ENCODE peak calls at places on chromosomes 4 and X, in seven cellular contexts. E, P, Y, J, X, F and C are unnamed samples.

GRCh38 chrX:40151211-40152172 is 53.7 kb upstream of the BCOR start:
- DNase-seq in J (no peak), X (no peak), Y (peak; percentile 72), E (no peak), P (peak; percentile 69), F (peak; percentile 65), C (no peak)

GRCh38 chrX:1480082-1480785 is 27.5 kb upstream of the ASMTL start:
- DNase-seq in Y (no peak), P (no peak), X (no peak), F (no peak), E (no peak), J (no peak), C (no peak)

GRCh38 chr4:5755161-5755560 is 44.2 kb downstream of the EVC start:
- DNase-seq in P (no peak), X (no peak), Y (no peak), J (no peak), E (no peak), F (no peak), C (no peak)

GRCh38 chrX:131816551-131817136 is 206.5 kb upstream of the STK26 start:
- DNase-seq in J (peak; percentile 65), E (peak; percentile 46), F (peak; percentile 74), X (peak; percentile 74), Y (no peak), P (no peak), C (peak; percentile 78)

GRCh38 chr4:103934178-103934789 is 214.5 kb upstream of the TACR3 start:
- DNase-seq in E (no peak), P (peak; percentile 47), F (no peak), Y (peak; percentile 72), X (no peak), J (peak; percentile 16), C (no peak)

GRCh38 chr4:23782778-23783455 is 106.9 kb downstream of the PPARGC1A start:
- DNase-seq in X (no peak), E (no peak), J (no peak), P (peak; percentile 36), F (no peak), Y (no peak), C (no peak)

GRCh38 chr4:87014284-87014782 is 79.5 kb downstream of the AFF1 start:
- DNase-seq in Y (no peak), P (no peak), F (no peak), E (no peak), J (no peak), X (no peak), C (no peak)

GRCh38 chrX:68439341-68439740 is 6.0 kb upstream of the OPHN1 start:
- DNase-seq in F (no peak), P (no peak), X (no peak), J (no peak), E (no peak), Y (no peak), C (no peak)

GRCh38 chrX:9114245-9114644 is 80.3 kb upstream of the FAM9B start:
- DNase-seq in F (no peak), J (no peak), X (no peak), E (no peak), Y (no peak), P (no peak), C (no peak)

GRCh38 chrX:67543818-67544217 is at the start of gene AR:
- DNase-seq in J (peak; percentile 47), P (peak; percentile 79), E (no peak), X (peak; percentile 58), F (peak; percentile 75), Y (peak; percentile 84), C (no peak)

GRCh38 chrX:41472231-41472815 is 25.2 kb downstream of the NYX start:
- DNase-seq in E (no peak), X (no peak), Y (no peak), F (no peak), J (no peak), P (no peak), C (no peak)

GRCh38 chr4:152500798-152501434 is 35.0 kb downstream of the FBXW7 start:
- DNase-seq in E (peak; percentile 41), F (no peak), J (peak; percentile 82), X (no peak), Y (peak; percentile 89), P (peak; percentile 87), C (peak; percentile 75)

GRCh38 chr4:8305851-8306361 is 36.4 kb downstream of the HTRA3 start:
- DNase-seq in J (no peak), Y (no peak), X (peak; percentile 19), P (no peak), F (peak; percentile 67), E (no peak), C (no peak)

GRCh38 chr4:61149278-61149677 is 50.8 kb upstream of the ADGRL3 start:
- DNase-seq in P (peak; percentile 90), F (no peak), Y (no peak), X (no peak), J (peak; percentile 67), E (no peak), C (no peak)

GRCh38 chr4:8222609-8223391 is 23.7 kb downstream of the SH3TC1 start:
- DNase-seq in Y (no peak), E (no peak), X (no peak), F (no peak), J (no peak), P (no peak), C (no peak)

GRCh38 chrX:44020693-44021092 is 47.5 kb upstream of the NDP start:
- DNase-seq in P (peak; percentile 36), F (no peak), J (no peak), E (no peak), X (no peak), Y (no peak), C (no peak)

GRCh38 chr4:3521621-3522325 is 10.4 kb downstream of the LRPAP1 start:
- DNase-seq in P (no peak), E (no peak), F (no peak), X (peak; percentile 16), Y (no peak), J (no peak), C (no peak)

GRCh38 chr4:185213341-185213740 is 3.9 kb downstream of the SNX25 start:
- DNase-seq in P (no peak), F (no peak), Y (no peak), X (no peak), E (no peak), J (no peak), C (no peak)

GRCh38 chr4:185211035-185211434 is 1.6 kb downstream of the SNX25 start:
- DNase-seq in E (no peak), F (no peak), J (no peak), X (no peak), Y (peak; percentile 30), P (peak; percentile 35), C (no peak)

GRCh38 chr4:185212566-185212965 is 3.2 kb downstream of the SNX25 start:
- DNase-seq in E (no peak), J (no peak), Y (no peak), X (no peak), F (no peak), P (no peak), C (no peak)

GRCh38 chr4:185210102-185210981 is 944 bp downstream of the SNX25 start:
- DNase-seq in E (peak; percentile 8), J (peak; percentile 48), F (peak; percentile 70), X (peak; percentile 22), P (peak; percentile 71), Y (peak; percentile 75), C (peak; percentile 57)

DNA sequence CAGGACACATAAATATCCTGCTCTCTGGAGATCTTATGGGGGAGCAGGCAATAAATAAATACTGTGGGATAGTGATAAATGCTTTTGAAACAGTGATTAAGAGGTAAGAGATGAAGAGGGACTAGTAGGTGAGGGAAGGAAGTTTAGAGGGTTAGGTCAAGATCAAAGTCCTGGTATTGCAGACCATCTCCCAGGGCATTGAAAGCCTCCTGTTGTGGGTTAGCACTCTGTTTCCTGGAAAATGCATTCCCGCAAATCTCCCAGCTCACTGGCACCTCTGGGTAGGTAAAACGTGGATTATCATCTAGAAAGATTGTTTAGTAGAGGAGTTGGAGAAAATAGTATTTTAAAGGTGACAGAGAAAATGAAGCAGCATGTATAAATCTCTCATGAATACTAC is 2.2 kb downstream of the SNX25 start:
- DNase-seq in J (no peak), X (no peak), E (no peak), F (no peak), Y (no peak), P (no peak), C (no peak)
- H3K4me3 ChIP-seq in J (peak overlapping the region; percentile 96), X (no peak overlapping the region), E (no peak overlapping the region), F (no peak overlapping the region), Y (peak overlapping the region; percentile 90), P (no peak overlapping the region), C (peak overlapping the region; percentile 69)

DNA sequence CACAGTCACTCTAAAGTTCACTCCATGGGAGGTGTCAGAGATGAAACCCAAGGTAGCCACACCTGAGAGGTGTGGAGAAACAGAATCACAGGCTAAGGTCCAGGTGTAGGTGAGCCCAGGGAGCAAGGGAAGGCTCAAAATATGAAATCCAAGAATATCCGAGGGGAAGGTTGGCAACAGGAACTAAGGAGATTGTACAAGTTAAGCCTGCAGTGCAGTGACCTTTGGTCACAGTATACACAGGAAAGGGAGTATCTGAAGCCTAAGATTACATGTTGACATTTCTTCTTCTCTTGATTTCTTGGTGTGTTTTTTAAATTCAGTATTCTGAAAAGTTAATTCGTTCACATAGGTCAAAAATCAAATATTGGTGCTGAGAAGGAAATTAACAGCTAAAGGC is 46.5 kb downstream of the PHF8 start:
- DNase-seq in J (no peak), F (no peak), Y (no peak), P (no peak), E (no peak), X (no peak), C (no peak)
- H3K36me3 ChIP-seq in J (no peaks in the 10 kb centered on the region), F (no peaks in the 10 kb centered on the region), Y (no peaks in the 10 kb centered on the region), P (peaks cover 15% of the 10 kb centered on the region), E (peaks cover 29% of the 10 kb centered on the region), X (peaks cover 59% of the 10 kb centered on the region), C (peaks cover 3% of the 10 kb centered on the region)

DNA sequence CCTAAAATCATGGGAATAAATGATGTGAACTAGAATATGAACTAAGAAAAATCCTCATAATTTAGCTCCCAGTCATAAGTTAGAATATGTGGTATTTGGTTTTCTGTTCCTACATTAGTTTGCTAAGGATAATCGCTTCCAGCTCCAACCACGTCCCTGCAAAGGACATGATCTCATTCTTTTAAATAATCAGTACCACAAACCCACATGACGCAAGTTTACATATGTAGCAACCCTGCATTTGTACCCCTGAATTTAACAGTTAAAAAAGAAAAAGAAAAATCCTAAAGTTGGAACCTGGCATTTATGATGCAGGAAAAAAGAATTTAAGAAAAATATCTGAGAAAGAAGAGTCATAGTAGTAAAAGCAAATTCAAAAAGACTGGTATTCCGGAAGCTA is 13.3 kb downstream of the UBA6 start:
- DNase-seq in F (no peak), Y (no peak), E (no peak), J (peak; percentile 28), X (no peak), P (peak; percentile 18), C (no peak)
- H3K4me3 ChIP-seq in F (no peak overlapping the region), Y (no peak overlapping the region), E (no peak overlapping the region), J (no peak overlapping the region), X (no peak overlapping the region), P (no peak overlapping the region), C (no peak overlapping the region)

DNA sequence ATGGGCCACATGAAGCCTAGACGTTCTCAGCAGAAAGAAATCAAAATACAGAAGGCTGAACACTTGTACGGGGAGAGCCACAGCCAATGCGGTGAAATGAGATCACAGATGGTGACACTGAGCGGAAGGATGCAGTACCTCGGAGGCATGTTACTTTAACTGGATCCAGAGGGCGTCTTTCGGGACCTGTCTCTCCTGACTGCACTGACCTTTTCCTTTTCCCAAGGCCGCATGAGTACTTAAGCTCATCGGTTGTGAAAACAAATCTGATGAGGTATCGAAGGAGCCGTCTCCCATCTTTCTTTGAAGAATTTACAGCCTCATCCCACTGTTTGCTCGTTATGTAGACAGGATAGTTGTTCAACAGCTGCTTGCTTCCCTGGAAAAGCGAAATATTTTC is 32.5 kb downstream of the BEND4 start:
- DNase-seq in P (no peak), J (no peak), F (no peak), Y (no peak), X (no peak), E (no peak), C (no peak)
- H3K36me3 ChIP-seq in P (no peaks in the 10 kb centered on the region), J (no peaks in the 10 kb centered on the region), F (no peaks in the 10 kb centered on the region), Y (no peaks in the 10 kb centered on the region), X (no peaks in the 10 kb centered on the region), E (no peaks in the 10 kb centered on the region), C (no peaks in the 10 kb centered on the region)

GRCh38 chrX:147917700-147918694 is 6.3 kb downstream of the FMR1 start:
- DNase-seq in F (no peak), J (no peak), P (no peak), Y (no peak), E (no peak), X (no peak), C (peak; percentile 10)
- H3K4me3 ChIP-seq in F (no peak overlapping the region), J (no peak overlapping the region), P (no peak overlapping the region), Y (no peak overlapping the region), E (no peak overlapping the region), X (no peak overlapping the region), C (peak overlapping the region; percentile 20)